ENCODE peak calls at places on chromosome X, in six cellular contexts. T is lower leg skin; L is BE2C; M is AG09319; A is cerebellum; B is CD4-positive, alpha-beta memory T cell. J is an unnamed sample.

GRCh38 chrX:152943826-152944225 is 46.0 kb downstream of the ZNF185 start:
- DNase-seq in M (no peak), L (no peak), B (no peak), T (no peak), A (no peak), J (no peak)

GRCh38 chrX:108590496-108590895 is 145.9 kb downstream of the IRS4 start:
- DNase-seq in L (no peak), T (no peak), M (no peak), B (no peak), A (no peak), J (no peak)

GRCh38 chrX:87006561-87006960 is 511.0 kb upstream of the KLHL4 start:
- DNase-seq in L (no peak), T (no peak), B (no peak), A (no peak), M (no peak), J (no peak)

GRCh38 chrX:154409222-154409871 is at the start of gene DNASE1L1:
- DNase-seq in M (peak; percentile 61), B (peak; percentile 35), L (peak; percentile 94), T (peak; percentile 96), A (no peak), J (no peak)

GRCh38 chrX:135420831-135421230 is 913 bp upstream of the SMIM10L2A start:
- DNase-seq in A (no peak), L (no peak), T (no peak), B (no peak), M (no peak), J (no peak)

GRCh38 chrX:79081895-79082512 is 62.5 kb upstream of the GPR174 start:
- DNase-seq in T (no peak), B (peak; percentile 43), M (no peak), A (peak; percentile 0), L (no peak), J (peak; percentile 0)

GRCh38 chrX:47500541-47500940 is 17.5 kb upstream of the ZNF41 start:
- DNase-seq in T (no peak), M (no peak), L (no peak), A (no peak), B (no peak), J (no peak)

GRCh38 chrX:153648358-153649177 is 1.6 kb downstream of the DUSP9 start:
- DNase-seq in M (no peak), B (no peak), A (no peak), T (peak; percentile 64), L (no peak), J (no peak)

GRCh38 chrX:8179653-8180052 is 8.6 kb upstream of the VCX2 start:
- DNase-seq in B (no peak), A (peak; percentile 1), M (no peak), T (no peak), L (no peak), J (no peak)

GRCh38 chrX:2351321-2351720 is 149.5 kb downstream of the DHRSX start:
- DNase-seq in M (peak; percentile 31), L (no peak), T (peak; percentile 40), B (no peak), A (no peak), J (no peak)

GRCh38 chrX:142359359-142359758 is 154.3 kb upstream of the MAGEC2 start:
- DNase-seq in B (no peak), M (no peak), A (no peak), L (no peak), T (no peak), J (no peak)

GRCh38 chrX:83145910-83146309 is 362.2 kb upstream of the POU3F4 start:
- DNase-seq in A (no peak), L (no peak), B (no peak), M (no peak), T (no peak), J (no peak)

GRCh38 chrX:72018277-72019112 is 107.8 kb downstream of the NHSL2 start:
- DNase-seq in L (peak; percentile 89), M (peak; percentile 78), T (peak; percentile 95), B (peak; percentile 85), A (peak; percentile 87), J (no peak)

GRCh38 chrX:38165023-38165422 is 55.6 kb downstream of the SRPX start:
- DNase-seq in B (no peak), A (no peak), T (no peak), M (no peak), L (no peak), J (no peak)

GRCh38 chrX:7347465-7347864 is 199.5 kb upstream of the PUDP start:
- DNase-seq in B (no peak), L (no peak), M (no peak), T (no peak), A (no peak), J (no peak)

GRCh38 chrX:111447298-111447697 is 35.3 kb upstream of the DCX start:
- DNase-seq in M (no peak), T (no peak), B (no peak), A (no peak), L (peak; percentile 65), J (no peak)

GRCh38 chrX:135389717-135390116 is 32.0 kb upstream of the SMIM10L2A start:
- DNase-seq in L (no peak), A (no peak), B (no peak), T (no peak), M (no peak), J (no peak)

GRCh38 chrX:154371771-154372300 is 2.6 kb downstream of the FLNA start:
- DNase-seq in T (no peak), A (no peak), B (no peak), L (no peak), M (no peak), J (no peak)

GRCh38 chrX:25151749-25152148 is 136.0 kb upstream of the ARX start:
- DNase-seq in M (no peak), B (no peak), A (no peak), L (no peak), T (no peak), J (no peak)

GRCh38 chrX:114903618-114904017 is 113.8 kb downstream of the IL13RA2 start:
- DNase-seq in T (no peak), L (no peak), B (no peak), A (no peak), M (no peak), J (no peak)

GRCh38 chrX:95065151-95065550 is 1391.1 kb downstream of the FAM133A start:
- DNase-seq in B (no peak), A (no peak), L (no peak), T (no peak), M (no peak), J (no peak)

GRCh38 chrX:101482296-101482695 is 3.0 kb upstream of the ARMCX4 start:
- DNase-seq in M (no peak), L (no peak), A (no peak), T (no peak), B (no peak), J (no peak)

GRCh38 chrX:130419263-130419662 is 17.5 kb downstream of the RBMX2 start:
- DNase-seq in L (no peak), B (no peak), A (no peak), T (no peak), M (no peak), J (no peak)

GRCh38 chrX:48597353-48598264 is at the start of gene WDR13:
- DNase-seq in B (peak; percentile 92), A (peak; percentile 86), M (peak; percentile 88), T (peak; percentile 98), L (peak; percentile 90), J (peak; percentile 70)

GRCh38 chrX:150352581-150352980 is 10.5 kb upstream of the MAMLD1 start:
- DNase-seq in M (no peak), B (no peak), T (no peak), A (no peak), L (no peak), J (no peak)

GRCh38 chrX:134676440-134676839 is 18.2 kb upstream of the PLAC1 start:
- DNase-seq in B (no peak), L (no peak), M (no peak), T (no peak), A (no peak), J (no peak)

GRCh38 chrX:25941087-25941486 is 197.1 kb upstream of the MAGEB18 start:
- DNase-seq in T (no peak), M (no peak), B (no peak), L (no peak), A (no peak), J (no peak)

GRCh38 chrX:57156397-57157049 is 19.3 kb upstream of the SPIN2A start:
- DNase-seq in A (peak; percentile 31), T (no peak), M (no peak), B (no peak), L (peak; percentile 15), J (no peak)

GRCh38 chrX:40651620-40652223 is 4.4 kb upstream of the CXorf38 start:
- DNase-seq in M (peak; percentile 34), L (peak; percentile 64), T (peak; percentile 91), B (peak; percentile 66), A (peak; percentile 29), J (no peak)

GRCh38 chrX:134460861-134461218 is 875 bp downstream of the HPRT1 start:
- DNase-seq in B (no peak), L (peak; percentile 5), T (no peak), A (peak; percentile 1), M (no peak), J (no peak)

GRCh38 chrX:55161581-55161980 is 58.6 kb upstream of the PAGE5 start:
- DNase-seq in B (no peak), A (no peak), M (no peak), L (no peak), T (no peak), J (no peak)

J was measured in iPS DF 19.7.